ENCODE peak calls at places on chromosome 18, in seven cellular contexts. O is fibroblast of lung, M is osteocyte, G is IMR-90, N is right atrium auricular region, X is lung, W is AG04450. V is an unnamed sample.

GRCh38 chr18:10033038-10033437 is 119.2 kb downstream of the VAPA start:
- DNase-seq in W (no peak), G (no peak), M (no peak), N (no peak), O (no peak), X (no peak), V (no peak)

GRCh38 chr18:67600181-67600631 is 83.7 kb upstream of the DSEL start:
- DNase-seq in G (peak), N (no peak), X (no peak), M (no peak), W (peak), O (peak), V (peak)

GRCh38 chr18:57025525-57025924 is 121.4 kb upstream of the BOD1L2 start:
- DNase-seq in W (no peak), X (no peak), M (no peak), G (no peak), O (peak), N (no peak), V (no peak)

GRCh38 chr18:42183746-42184145 is 228.7 kb downstream of the PIK3C3 start:
- DNase-seq in O (peak), X (no peak), M (no peak), W (peak), G (peak), N (no peak), V (peak)

GRCh38 chr18:63178526-63178880 is 141.1 kb downstream of the BCL2 start:
- DNase-seq in G (no peak), X (no peak), N (peak), M (no peak), O (no peak), W (no peak), V (peak)

GRCh38 chr18:23981369-23981768 is 33.2 kb upstream of the TTC39C start:
- DNase-seq in G (no peak), O (no peak), W (no peak), X (no peak), N (no peak), M (peak), V (no peak)

GRCh38 chr18:70454705-70455322 is 166.0 kb downstream of the SOCS6 start:
- DNase-seq in G (peak), N (no peak), W (peak), X (no peak), O (peak), M (no peak), V (peak)

GRCh38 chr18:59612461-59612860 is 84.8 kb downstream of the CCBE1 start:
- DNase-seq in O (peak), X (no peak), N (no peak), G (peak), M (no peak), W (no peak), V (peak)

GRCh38 chr18:77070627-77071026 is 62.0 kb downstream of the MBP start:
- DNase-seq in M (no peak), G (no peak), X (no peak), W (no peak), O (no peak), N (no peak), V (no peak)

GRCh38 chr18:46720092-46720491 is 36.8 kb downstream of the ST8SIA5 start:
- DNase-seq in X (no peak), G (no peak), M (no peak), O (no peak), W (no peak), N (no peak), V (no peak)

GRCh38 chr18:67651438-67651837 is 134.9 kb upstream of the DSEL start:
- DNase-seq in W (no peak), O (no peak), G (no peak), N (no peak), M (no peak), X (no peak), V (peak)

GRCh38 chr18:14747513-14748474 is at the start of gene ANKRD30B:
- DNase-seq in O (no peak), N (no peak), X (no peak), G (no peak), W (no peak), M (no peak), V (no peak)

GRCh38 chr18:76386071-76386470 is 109.0 kb downstream of the ZNF516 start:
- DNase-seq in X (no peak), O (no peak), W (no peak), N (no peak), M (no peak), G (no peak), V (no peak)

GRCh38 chr18:69402219-69402989 is 1.7 kb downstream of the DOK6 start:
- DNase-seq in N (no peak), X (no peak), M (no peak), W (no peak), G (no peak), O (peak), V (no peak)

GRCh38 chr18:22169889-22170420 is 566 bp downstream of the GATA6 start:
- DNase-seq in X (no peak), O (no peak), N (no peak), G (peak), M (no peak), W (no peak), V (peak)

GRCh38 chr18:46343940-46344372 is 239.8 kb downstream of the HAUS1 start:
- DNase-seq in W (no peak), N (no peak), X (peak), O (no peak), M (no peak), G (no peak), V (no peak)

GRCh38 chr18:79570266-79571201 is 109.1 kb upstream of the CTDP1 start:
- DNase-seq in W (peak), M (peak), O (peak), N (no peak), G (peak), X (no peak), V (peak)

GRCh38 chr18:42069036-42069435 is 114.0 kb downstream of the PIK3C3 start:
- DNase-seq in G (no peak), O (no peak), N (no peak), M (no peak), W (no peak), X (no peak), V (no peak)

GRCh38 chr18:71327443-71328120 is 1038.7 kb downstream of the SOCS6 start:
- DNase-seq in W (no peak), M (no peak), N (no peak), O (no peak), X (no peak), G (no peak), V (peak)

GRCh38 chr18:23378470-23378764 is 74.7 kb upstream of the RIOK3 start:
- DNase-seq in W (no peak), N (no peak), M (no peak), O (peak), G (peak), X (no peak), V (no peak)

GRCh38 chr18:54223568-54224241 is 764 bp downstream of the MBD2 start:
- DNase-seq in N (peak), O (peak), G (peak), W (peak), M (no peak), X (peak), V (peak)

DNA sequence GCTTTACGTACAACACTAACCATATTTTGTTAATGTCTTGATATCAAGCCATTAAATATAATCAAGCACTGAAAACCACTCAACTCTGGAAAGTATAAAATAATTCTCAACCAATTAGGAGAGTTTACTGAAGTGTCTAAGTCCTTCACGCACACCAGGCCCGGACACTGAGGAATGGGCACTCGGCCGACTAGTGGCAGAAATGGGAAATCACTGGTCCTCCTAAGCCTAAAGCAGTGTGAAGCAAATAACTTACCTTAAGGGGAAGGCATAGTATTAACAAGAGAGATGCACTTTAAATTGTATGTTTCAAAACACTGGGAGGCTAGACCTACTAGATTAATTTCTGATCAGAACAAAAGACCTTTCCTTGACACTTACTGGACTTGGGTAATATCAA is 45.7 kb downstream of the FAM210A start:
- DNase-seq in M (no peak), N (no peak), X (no peak), G (no peak), W (no peak), O (no peak), V (no peak)
- TF ChIP-seq CTCF in M (peak), N (peak), X (no peak), G (peak), W (peak), O (peak), V (peak)

GRCh38 chr18:55589625-55590291 is 1.8 kb upstream of the TCF4 start:
- DNase-seq in M (peak), G (peak), W (peak), X (peak), N (peak), O (peak), V (peak)
- TF ChIP-seq CTCF in M (peak), G (no peak), W (no peak), X (no peak), N (no peak), O (no peak), V (no peak)

GRCh38 chr18:567119-567518 is 13.1 kb upstream of the CETN1 start:
- DNase-seq in G (no peak), W (no peak), O (no peak), N (no peak), X (no peak), M (no peak), V (no peak)

GRCh38 chr18:570256-570655 is 9.9 kb upstream of the CETN1 start:
- DNase-seq in X (no peak), W (no peak), N (no peak), M (no peak), O (no peak), G (no peak), V (no peak)

GRCh38 chr18:565562-566061 is 14.6 kb upstream of the CETN1 start:
- DNase-seq in W (no peak), N (no peak), X (no peak), O (no peak), G (no peak), M (peak), V (no peak)

GRCh38 chr18:564708-565561 is 15.2 kb upstream of the CETN1 start:
- DNase-seq in O (no peak), X (no peak), N (no peak), M (peak), G (no peak), W (no peak), V (peak)

GRCh38 chr18:568731-569130 is 11.4 kb upstream of the CETN1 start:
- DNase-seq in O (no peak), M (no peak), X (no peak), W (no peak), G (no peak), N (no peak), V (no peak)
- TF ChIP-seq CTCF in O (no peak), M (no peak), X (no peak), W (no peak), G (no peak), N (no peak), V (no peak)

GRCh38 chr18:36831139-36831538 is 2.2 kb downstream of the KIAA1328 start:
- DNase-seq in W (no peak), G (peak), M (no peak), X (no peak), N (no peak), O (peak), V (no peak)

GRCh38 chr18:36828157-36828629 is 609 bp downstream of the TPGS2 start:
- DNase-seq in X (peak), W (no peak), G (peak), M (no peak), O (peak), N (no peak), V (peak)

GRCh38 chr18:36829362-36830140 is 624 bp downstream of the KIAA1328 start:
- DNase-seq in X (no peak), M (no peak), N (no peak), O (peak), W (no peak), G (peak), V (no peak)

GRCh38 chr18:36830141-36830495 is 1.2 kb downstream of the KIAA1328 start:
- DNase-seq in M (no peak), W (no peak), O (no peak), G (no peak), N (no peak), X (no peak), V (no peak)

DNA sequence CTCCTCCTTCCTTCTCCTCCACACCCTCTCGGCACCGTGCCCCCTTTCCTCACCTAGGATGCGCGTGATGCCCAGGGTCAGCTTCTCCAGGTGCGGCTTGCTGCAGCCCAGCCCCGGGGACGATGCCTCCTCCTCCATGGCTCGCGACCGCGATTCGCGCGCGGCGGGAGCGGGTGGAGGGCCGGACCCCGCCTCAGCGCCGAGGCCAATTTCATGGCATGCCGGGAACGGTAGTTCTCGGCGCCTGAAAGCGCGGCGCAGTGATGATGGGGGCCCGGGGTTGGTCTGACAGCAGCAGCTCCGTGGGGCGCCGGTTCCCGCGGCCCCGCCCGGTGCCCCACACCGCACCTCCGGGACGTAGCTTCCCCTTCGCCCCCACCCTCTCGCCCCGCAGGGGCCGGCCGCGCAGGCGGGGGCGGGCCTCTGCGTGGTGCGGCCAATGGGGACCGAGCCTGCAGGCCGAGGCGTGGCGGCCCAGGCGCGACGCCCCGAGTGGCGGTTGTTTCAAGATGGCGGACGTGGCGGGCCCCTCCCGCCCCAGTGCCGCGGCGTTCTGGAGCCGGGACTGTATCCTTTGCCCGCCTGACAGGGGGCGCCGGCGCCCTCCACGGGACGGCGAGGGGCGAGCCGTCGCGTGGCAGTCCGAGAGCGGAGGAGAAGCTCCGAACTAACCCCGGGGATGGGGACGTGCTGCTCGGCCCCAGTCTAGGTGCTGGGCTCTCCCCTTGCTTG is at the start of the genes KIAA1328 and TPGS2:
- DNase-seq in G (peak), W (no peak), N (peak), O (peak), X (peak), M (peak), V (peak)
- TF ChIP-seq CTCF in G (peak), W (peak), N (no peak), O (peak), X (no peak), M (peak), V (peak)

GRCh38 chr18:74897971-74898657 is 300.4 kb downstream of the ZNF407 start:
- DNase-seq in W (no peak), X (no peak), M (no peak), N (no peak), O (peak), G (peak), V (peak)

GRCh38 chr18:74895686-74896085 is 298.0 kb downstream of the ZNF407 start:
- DNase-seq in O (peak), X (no peak), N (no peak), W (no peak), M (no peak), G (peak), V (peak)

GRCh38 chr18:74899554-74899953 is 301.9 kb downstream of the ZNF407 start:
- DNase-seq in X (no peak), W (no peak), G (no peak), N (no peak), O (no peak), M (no peak), V (peak)

GRCh38 chr18:74898965-74899364 is 301.3 kb downstream of the ZNF407 start:
- DNase-seq in W (no peak), M (no peak), N (no peak), G (peak), O (peak), X (no peak), V (peak)

GRCh38 chr18:74896390-74896991 is 298.8 kb downstream of the ZNF407 start:
- DNase-seq in W (no peak), M (no peak), X (peak), N (no peak), O (no peak), G (peak), V (peak)
- TF ChIP-seq CTCF in W (no peak), M (peak), X (no peak), N (peak), O (no peak), G (peak), V (no peak)

V was measured in fibroblast of pulmonary artery.